ENCODE peak calls at places on chromosomes 16 and 17, in five cellular contexts. N, H, P, R and U are unnamed samples.
A peak's percentile ranks its signal among the peaks of the same experiment; 100 is the strongest.

GRCh38 chr16:89452925-89453324 is 37.4 kb downstream of the ANKRD11 start:
- DNase-seq in N (no peak), H (no peak), P (no peak), R (no peak), U (no peak)

GRCh38 chr17:74513987-74514631 is 17.2 kb downstream of the CD300LB start:
- DNase-seq in N (peak; percentile 47), H (peak; percentile 30), P (no peak), R (no peak), U (no peak)

GRCh38 chr17:49687878-49688491 is 10.1 kb upstream of the SPOP start:
- DNase-seq in N (peak; percentile 23), H (no peak), P (no peak), R (no peak), U (no peak)

GRCh38 chr17:33261911-33262665 is 31.0 kb downstream of the ASIC2 start:
- DNase-seq in N (no peak), H (no peak), P (no peak), R (no peak), U (no peak)

GRCh38 chr17:8222630-8223355 is 12.4 kb upstream of the AURKB start:
- DNase-seq in N (peak; percentile 90), H (peak; percentile 92), P (peak; percentile 97), R (peak; percentile 97), U (peak; percentile 89)

GRCh38 chr17:77928519-77929179 is 29.9 kb upstream of the TNRC6C start:
- DNase-seq in N (no peak), H (no peak), P (no peak), R (no peak), U (no peak)

GRCh38 chr17:74037320-74037719 is 166.2 kb upstream of the RPL38 start:
- DNase-seq in N (no peak), H (peak; percentile 36), P (no peak), R (no peak), U (no peak)

GRCh38 chr16:57540906-57541753 is 1.3 kb upstream of the ADGRG5 start:
- DNase-seq in N (no peak), H (no peak), P (peak; percentile 10), R (no peak), U (no peak)

GRCh38 chr17:45200701-45201100 is 21.0 kb upstream of the FMNL1 start:
- DNase-seq in N (no peak), H (no peak), P (no peak), R (peak; percentile 69), U (no peak)

GRCh38 chr17:19703106-19703775 is 13.1 kb downstream of the SLC47A2 start:
- DNase-seq in N (no peak), H (no peak), P (no peak), R (no peak), U (no peak)

GRCh38 chr17:63696381-63696961 is 3.5 kb downstream of the LIMD2 start:
- DNase-seq in N (peak; percentile 58), H (peak; percentile 75), P (no peak), R (no peak), U (peak; percentile 44)

GRCh38 chr16:2515180-2515803 is 1.5 kb downstream of the ATP6V0C start:
- DNase-seq in N (no peak), H (no peak), P (peak; percentile 29), R (no peak), U (no peak)

GRCh38 chr16:23232806-23233205 is 50.3 kb downstream of the SCNN1G start:
- DNase-seq in N (no peak), H (no peak), P (no peak), R (no peak), U (no peak)

GRCh38 chr17:50064253-50064991 is 8.5 kb downstream of the ITGA3 start:
- DNase-seq in N (no peak), H (no peak), P (peak; percentile 68), R (peak; percentile 54), U (no peak)

GRCh38 chr17:83057397-83057761 is 22.0 kb upstream of the METRNL start:
- DNase-seq in N (no peak), H (peak; percentile 0), P (no peak), R (peak; percentile 21), U (no peak)

GRCh38 chr16:50670476-50670875 is 10.6 kb downstream of the SNX20 start:
- DNase-seq in N (no peak), H (no peak), P (no peak), R (no peak), U (no peak)

GRCh38 chr17:561118-561517 is 153.5 kb downstream of the VPS53 start:
- DNase-seq in N (no peak), H (no peak), P (no peak), R (no peak), U (no peak)

GRCh38 chr17:73634629-73635028 is 9.6 kb downstream of the SDK2 start:
- DNase-seq in N (no peak), H (no peak), P (no peak), R (no peak), U (no peak)

GRCh38 chr16:4517812-4518211 is 20.8 kb downstream of the CDIP1 start:
- DNase-seq in N (no peak), H (peak; percentile 82), P (no peak), R (peak; percentile 19), U (no peak)

GRCh38 chr16:56269276-56269675 is 78.0 kb downstream of the GNAO1 start:
- DNase-seq in N (no peak), H (no peak), P (no peak), R (no peak), U (no peak)

GRCh38 chr16:7792346-7792745 is 459.7 kb downstream of the RBFOX1 start:
- DNase-seq in N (no peak), H (no peak), P (no peak), R (no peak), U (no peak)

DNA sequence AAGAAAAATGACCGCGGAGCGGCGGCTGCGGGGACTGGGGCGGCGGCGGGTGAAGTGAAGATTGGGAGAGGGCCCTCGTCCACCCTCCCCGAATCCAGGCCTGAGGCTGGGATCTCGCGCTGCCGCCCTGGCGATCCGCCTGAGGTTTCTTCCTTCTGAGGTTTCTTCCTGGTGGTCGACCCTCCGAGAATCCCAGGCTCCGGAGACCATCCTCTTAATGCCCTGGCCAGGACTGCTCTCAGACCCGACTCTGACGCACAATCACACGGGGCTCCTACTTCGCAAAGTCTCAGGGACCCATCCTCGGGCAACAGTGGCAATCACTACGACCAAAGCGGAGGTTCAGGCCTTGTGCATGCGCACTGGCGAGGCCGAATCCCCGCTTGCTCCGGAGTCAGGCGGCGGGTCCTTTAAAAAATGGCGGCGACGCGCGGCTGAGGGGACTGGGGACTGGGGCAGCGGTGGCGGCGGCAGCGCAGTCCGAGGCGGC is 18.0 kb upstream of the KCNJ18 start:
- DNase-seq in N (no peak), H (no peak), P (no peak), R (no peak), U (no peak)
- H3K9me3 ChIP-seq in N (no peaks in the 10 kb centered on the region), H (no peaks in the 10 kb centered on the region), P (no peaks in the 10 kb centered on the region), R (no peaks in the 10 kb centered on the region), U (no peaks in the 10 kb centered on the region)

GRCh38 chr17:10702574-10702973 is 5.2 kb downstream of the ADPRM start:
- DNase-seq in N (no peak), H (no peak), P (no peak), R (no peak), U (no peak)

GRCh38 chr17:10699861-10700260 is 2.5 kb downstream of the ADPRM start:
- DNase-seq in N (peak; percentile 26), H (no peak), P (no peak), R (no peak), U (no peak)

GRCh38 chr17:10705727-10706126 is 8.3 kb downstream of the ADPRM start:
- DNase-seq in N (no peak), H (no peak), P (no peak), R (no peak), U (no peak)
- H3K9me3 ChIP-seq in N (no peaks in the 10 kb centered on the region), H (no peaks in the 10 kb centered on the region), P (no peaks in the 10 kb centered on the region), R (no peaks in the 10 kb centered on the region), U (no peaks in the 10 kb centered on the region)

DNA sequence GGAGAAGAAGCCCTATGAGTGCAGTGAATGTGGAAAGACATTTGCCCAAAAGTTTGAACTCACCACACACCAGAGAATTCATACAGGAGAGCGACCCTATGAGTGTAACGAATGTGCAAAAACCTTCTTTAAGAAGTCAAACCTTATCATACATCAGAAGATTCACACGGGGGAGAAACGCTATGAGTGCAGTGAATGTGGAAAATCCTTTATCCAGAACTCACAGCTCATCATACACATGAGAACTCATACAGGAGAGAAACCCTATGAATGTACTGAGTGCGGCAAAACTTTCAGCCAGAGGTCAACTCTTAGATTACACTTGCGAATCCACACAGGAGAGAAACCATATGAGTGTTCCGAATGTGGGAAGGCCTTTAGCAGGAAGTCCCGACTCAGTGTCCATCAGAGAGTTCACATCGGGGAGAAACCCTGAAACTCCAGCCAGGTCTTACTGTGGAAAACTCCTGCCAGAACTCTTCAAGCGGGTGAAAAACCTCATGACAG is 21.6 kb downstream of the ZFP1 start:
- DNase-seq in N (no peak), H (no peak), P (no peak), R (no peak), U (no peak)
- H3K9me3 ChIP-seq in N (peaks cover 32% of the 10 kb centered on the region), H (peaks cover 33% of the 10 kb centered on the region), P (peaks cover 9% of the 10 kb centered on the region), R (peaks cover 50% of the 10 kb centered on the region), U (peaks cover 76% of the 10 kb centered on the region)

GRCh38 chr17:69717214-69717613 is 302.7 kb downstream of the MAP2K6 start:
- DNase-seq in N (no peak), H (no peak), P (no peak), R (no peak), U (no peak)
- H3K9me3 ChIP-seq in N (no peaks in the 10 kb centered on the region), H (no peaks in the 10 kb centered on the region), P (no peaks in the 10 kb centered on the region), R (no peaks in the 10 kb centered on the region), U (no peaks in the 10 kb centered on the region)

DNA sequence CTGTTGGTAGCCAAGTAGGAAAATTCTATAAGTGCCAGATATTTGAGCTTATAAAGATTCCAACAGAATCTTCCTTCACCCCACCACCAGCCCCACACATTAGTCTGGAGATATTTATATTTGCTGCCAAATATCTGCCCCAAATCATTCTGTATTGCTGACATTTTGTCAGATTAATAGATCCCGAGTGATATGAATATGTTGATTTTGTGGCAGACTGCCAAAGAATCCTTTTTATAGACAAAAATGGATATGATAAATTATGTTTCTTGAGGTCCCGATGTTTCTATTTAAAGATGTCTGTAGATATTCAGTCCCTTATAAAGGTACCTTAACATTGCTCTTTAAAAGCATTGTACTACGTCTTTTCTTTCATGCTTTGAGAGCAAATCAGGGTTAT is 162.2 kb upstream of the KCNJ16 start:
- DNase-seq in N (no peak), H (no peak), P (no peak), R (no peak), U (no peak)
- H3K9me3 ChIP-seq in N (no peaks in the 10 kb centered on the region), H (no peaks in the 10 kb centered on the region), P (no peaks in the 10 kb centered on the region), R (no peaks in the 10 kb centered on the region), U (no peaks in the 10 kb centered on the region)

DNA sequence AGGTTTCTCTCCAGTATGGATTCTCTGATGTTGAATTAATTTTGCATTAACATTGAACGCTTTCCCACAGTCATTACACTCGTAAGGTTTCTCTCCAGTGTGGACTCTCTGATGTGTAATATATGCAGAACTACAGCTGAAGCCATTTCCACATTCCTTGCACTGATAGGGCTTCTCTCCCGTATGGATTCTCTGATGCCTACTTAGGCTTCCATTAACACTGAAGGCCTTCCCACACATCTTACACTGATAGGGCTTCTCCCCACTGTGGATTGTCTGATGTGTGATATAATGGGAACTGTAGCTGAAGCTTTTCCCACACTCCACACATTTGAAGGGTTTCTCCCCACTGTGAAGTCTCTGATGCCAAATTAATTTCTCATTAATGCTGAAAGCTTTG is 7.2 kb upstream of the TLE7 start:
- DNase-seq in N (no peak), H (no peak), P (no peak), R (no peak), U (no peak)
- H3K9me3 ChIP-seq in N (peaks cover 32% of the 10 kb centered on the region), H (peaks cover 37% of the 10 kb centered on the region), P (peaks cover 69% of the 10 kb centered on the region), R (peaks cover 92% of the 10 kb centered on the region), U (peaks cover 73% of the 10 kb centered on the region)

GRCh38 chr17:80219013-80219776 is 938 bp downstream of the SGSH start:
- DNase-seq in N (peak; percentile 96), H (no peak), P (peak; percentile 73), R (peak; percentile 69), U (peak; percentile 86)
- H3K9me3 ChIP-seq in N (no peaks in the 10 kb centered on the region), H (no peaks in the 10 kb centered on the region), P (no peaks in the 10 kb centered on the region), R (no peaks in the 10 kb centered on the region), U (no peaks in the 10 kb centered on the region)